ENCODE peak calls at places on chromosome 11, in eight cellular contexts. D, V, G, H, W, N, K and L are unnamed samples.

GRCh38 chr11:83317757-83318548 is 31.8 kb upstream of the CCDC90B start:
- DNase-seq in D (no peak), V (no peak), G (no peak), H (no peak), W (no peak), N (no peak), K (no peak), L (no peak)

GRCh38 chr11:79047980-79048379 is 392.9 kb downstream of the TENM4 start:
- DNase-seq in D (no peak), V (no peak), G (no peak), H (no peak), W (no peak), N (no peak), K (no peak), L (no peak)

GRCh38 chr11:34269031-34269430 is 88.8 kb downstream of the ABTB2 start:
- DNase-seq in D (no peak), V (no peak), G (no peak), H (no peak), W (no peak), N (no peak), K (no peak), L (no peak)

GRCh38 chr11:69308936-69309799 is 15.2 kb downstream of the MYEOV start:
- DNase-seq in D (no peak), V (no peak), G (no peak), H (peak; percentile 15), W (no peak), N (no peak), K (no peak), L (no peak)

GRCh38 chr11:20034941-20035340 is 125.3 kb downstream of the DBX1 start:
- DNase-seq in D (no peak), V (no peak), G (no peak), H (no peak), W (no peak), N (no peak), K (no peak), L (no peak)

GRCh38 chr11:84056696-84057095 is 770.5 kb upstream of the CCDC90B start:
- DNase-seq in D (no peak), V (no peak), G (no peak), H (no peak), W (no peak), N (no peak), K (no peak), L (no peak)

GRCh38 chr11:43962383-43962969 is 20.0 kb downstream of the C11orf96 start:
- DNase-seq in D (no peak), V (no peak), G (peak; percentile 11), H (no peak), W (no peak), N (no peak), K (no peak), L (no peak)

GRCh38 chr11:8826901-8827560 is 84.0 kb upstream of the AKIP1 start:
- DNase-seq in D (no peak), V (no peak), G (no peak), H (no peak), W (no peak), N (no peak), K (no peak), L (no peak)

GRCh38 chr11:129359748-129360147 is 15.9 kb upstream of the BARX2 start:
- DNase-seq in D (no peak), V (no peak), G (no peak), H (no peak), W (no peak), N (no peak), K (no peak), L (no peak)

GRCh38 chr11:16184588-16184987 is 171.8 kb downstream of the SOX6 start:
- DNase-seq in D (peak; percentile 88), V (peak; percentile 63), G (no peak), H (no peak), W (no peak), N (no peak), K (peak; percentile 54), L (no peak)

GRCh38 chr11:93208663-93209270 is 11.0 kb upstream of the SLC36A4 start:
- DNase-seq in D (no peak), V (no peak), G (no peak), H (no peak), W (no peak), N (no peak), K (no peak), L (no peak)

GRCh38 chr11:75597636-75598035 is 35.6 kb downstream of the SERPINH1 start:
- DNase-seq in D (peak; percentile 29), V (no peak), G (no peak), H (no peak), W (no peak), N (no peak), K (no peak), L (peak; percentile 59)

GRCh38 chr11:17918049-17918605 is 94.7 kb downstream of the SERGEF start:
- DNase-seq in D (no peak), V (no peak), G (no peak), H (no peak), W (no peak), N (no peak), K (no peak), L (no peak)

GRCh38 chr11:98090861-98091575 is 929.7 kb upstream of the CNTN5 start:
- DNase-seq in D (no peak), V (no peak), G (no peak), H (no peak), W (no peak), N (no peak), K (no peak), L (no peak)

GRCh38 chr11:35742707-35743454 is 80.3 kb downstream of the TRIM44 start:
- DNase-seq in D (no peak), V (no peak), G (no peak), H (no peak), W (no peak), N (no peak), K (no peak), L (no peak)

GRCh38 chr11:72821920-72822799 is 7.9 kb downstream of the ATG16L2 start:
- DNase-seq in D (peak; percentile 76), V (no peak), G (peak; percentile 87), H (peak; percentile 96), W (no peak), N (peak; percentile 88), K (peak; percentile 58), L (peak; percentile 95)

GRCh38 chr11:42498971-42499370 is 812.8 kb upstream of the API5 start:
- DNase-seq in D (no peak), V (no peak), G (no peak), H (no peak), W (no peak), N (no peak), K (no peak), L (no peak)

GRCh38 chr11:64268687-64269379 is 15.6 kb downstream of the BAD start:
- DNase-seq in D (peak; percentile 35), V (no peak), G (peak; percentile 79), H (peak; percentile 83), W (no peak), N (no peak), K (no peak), L (peak; percentile 69)

GRCh38 chr11:64268028-64268686 is 16.3 kb downstream of the BAD start:
- DNase-seq in D (no peak), V (no peak), G (no peak), H (no peak), W (no peak), N (no peak), K (no peak), L (no peak)

GRCh38 chr11:64267207-64267945 is 16.0 kb downstream of the PLCB3 start:
- DNase-seq in D (no peak), V (no peak), G (no peak), H (no peak), W (no peak), N (no peak), K (no peak), L (no peak)

GRCh38 chr11:64271339-64272132 is 12.9 kb downstream of the BAD start:
- DNase-seq in D (peak; percentile 92), V (peak; percentile 82), G (peak; percentile 97), H (peak; percentile 89), W (peak; percentile 85), N (peak; percentile 94), K (peak; percentile 86), L (peak; percentile 87)

GRCh38 chr11:64269380-64270234 is 14.9 kb downstream of the BAD start:
- DNase-seq in D (peak; percentile 99), V (peak; percentile 99), G (peak; percentile 99), H (peak; percentile 98), W (peak; percentile 100), N (peak; percentile 99), K (peak; percentile 100), L (peak; percentile 97)
- TF ChIP-seq CTCF in D (no peak), V (no peak), G (no peak), H (no peak), W (no peak), N (peak; percentile 52), K (no peak), L (no peak)

DNA sequence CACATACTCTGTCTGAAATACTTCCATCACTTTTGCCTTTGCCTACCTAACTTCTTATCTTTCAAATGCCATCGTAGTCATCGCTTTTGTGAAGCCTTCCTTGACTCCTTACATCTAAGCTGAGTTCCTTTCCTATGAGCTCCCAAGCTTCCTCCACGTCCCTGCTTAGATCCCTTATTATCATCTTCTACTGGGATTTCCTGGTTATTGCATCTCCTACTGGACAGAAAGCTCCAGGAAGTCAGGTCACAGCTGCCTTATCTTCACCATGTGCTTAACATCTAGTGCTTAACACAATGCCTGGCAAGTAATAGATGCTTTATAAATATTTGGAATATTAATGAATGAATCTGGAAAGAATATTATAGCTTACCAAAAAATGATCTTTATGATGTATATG is 5.9 kb downstream of the YPEL4 start:
- DNase-seq in D (no peak), V (no peak), G (no peak), H (no peak), W (no peak), N (no peak), K (no peak), L (no peak)
- TF ChIP-seq CTCF in D (no peak), V (no peak), G (no peak), H (no peak), W (no peak), N (no peak), K (peak; percentile 14), L (no peak)

DNA sequence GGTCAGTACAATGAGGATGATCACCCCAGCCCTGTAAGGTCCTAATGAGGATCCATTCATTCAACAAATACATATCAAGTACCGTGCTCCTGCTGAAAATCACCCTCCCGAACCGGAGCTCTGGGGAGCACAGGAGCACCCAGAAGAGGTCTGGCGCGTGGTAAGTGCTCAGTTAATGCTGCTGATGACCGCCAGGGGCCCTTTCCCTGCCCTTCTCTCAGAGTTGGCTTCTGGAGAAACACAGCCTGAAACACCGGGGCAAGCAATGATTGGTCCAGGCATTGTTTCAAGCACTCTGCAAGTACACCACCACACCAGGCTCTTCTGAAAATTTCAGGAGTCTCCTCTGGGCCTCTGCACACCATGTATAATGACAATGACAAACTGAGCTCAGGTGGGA is 3.8 kb upstream of the CCDC86 start:
- DNase-seq in D (no peak), V (no peak), G (no peak), H (no peak), W (no peak), N (no peak), K (no peak), L (no peak)
- TF ChIP-seq CTCF in D (peak; percentile 62), V (no peak), G (no peak), H (no peak), W (peak; percentile 31), N (no peak), K (no peak), L (peak; percentile 35)

DNA sequence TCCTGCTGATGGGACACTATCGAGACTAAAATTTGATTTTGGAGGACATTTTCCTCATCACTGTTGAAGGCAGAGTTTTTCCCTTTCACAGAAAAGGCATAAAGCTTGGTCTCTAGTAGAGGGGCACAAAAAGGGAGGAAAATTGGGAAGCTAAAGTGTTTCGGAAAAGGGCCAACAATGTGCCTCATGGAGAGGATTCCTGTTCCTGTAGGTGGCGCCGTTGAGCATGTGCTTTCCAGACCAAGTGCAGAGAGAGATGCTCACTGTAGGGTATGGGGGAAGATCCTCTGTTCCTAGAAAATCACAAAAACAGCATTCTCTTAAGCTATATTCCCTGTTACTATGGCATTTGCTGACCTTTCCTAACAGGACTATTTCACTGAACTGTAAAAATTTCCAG is 18.4 kb upstream of the OR4C5 start:
- DNase-seq in D (no peak), V (no peak), G (no peak), H (no peak), W (no peak), N (no peak), K (no peak), L (no peak)
- TF ChIP-seq CTCF in D (peak; percentile 9), V (no peak), G (no peak), H (no peak), W (no peak), N (no peak), K (no peak), L (no peak)